ENCODE peak calls at places on chromosomes 13 and 19, in nine cellular contexts. H is GM23338; F is neural progenitor cell; O is ovary; A is heart left ventricle; L is Karpas-422; Q is CD4-positive, CD25-positive, alpha-beta regulatory T cell; N is H9; M is CD4-positive, alpha-beta T cell. I is an unnamed sample.

GRCh38 chr13:30333601-30334000 is 26.2 kb upstream of the KATNAL1 start:
- DNase-seq in A (no peak), O (no peak), N (no peak), F (no peak), L (peak; percentile 96), H (no peak), M (no peak), Q (no peak), I (no peak)

GRCh38 chr13:99605417-99606321 is 104.4 kb downstream of the TM9SF2 start:
- DNase-seq in F (peak; percentile 70), L (peak; percentile 68), H (peak; percentile 75), M (peak; percentile 55), Q (no peak), N (peak; percentile 80), A (no peak), O (peak; percentile 33), I (no peak)

GRCh38 chr13:109281017-109281416 is 505.4 kb downstream of the IRS2 start:
- DNase-seq in N (no peak), O (no peak), H (no peak), A (no peak), Q (no peak), M (no peak), L (no peak), F (no peak), I (no peak)

GRCh38 chr19:2507109-2507508 is 31.2 kb downstream of the GADD45B start:
- DNase-seq in L (peak; percentile 46), N (no peak), A (no peak), O (no peak), M (no peak), H (no peak), Q (peak; percentile 60), F (no peak), I (no peak)

GRCh38 chr13:29500426-29500825 is 95.1 kb downstream of the SLC7A1 start:
- DNase-seq in F (no peak), N (no peak), M (no peak), O (no peak), Q (no peak), L (peak; percentile 77), A (no peak), H (no peak), I (no peak)

GRCh38 chr19:16660763-16661479 is at the start of gene TMEM38A:
- DNase-seq in Q (peak; percentile 22), O (peak; percentile 55), F (peak; percentile 63), M (peak; percentile 45), N (peak; percentile 47), A (peak; percentile 81), L (peak; percentile 62), H (peak; percentile 54), I (no peak)

GRCh38 chr13:83215627-83216026 is 666.6 kb downstream of the SLITRK1 start:
- DNase-seq in H (no peak), M (no peak), Q (no peak), O (no peak), L (no peak), N (no peak), F (no peak), A (no peak), I (no peak)

GRCh38 chr13:93180376-93180966 is 46.1 kb upstream of the GPC6 start:
- DNase-seq in H (no peak), F (no peak), A (no peak), N (no peak), Q (no peak), O (no peak), L (no peak), M (no peak), I (no peak)

GRCh38 chr19:35451278-35452096 is 3.4 kb downstream of the FFAR2 start:
- DNase-seq in Q (no peak), O (no peak), M (no peak), N (no peak), H (no peak), F (no peak), A (no peak), L (peak; percentile 60), I (no peak)

GRCh38 chr13:73633817-73634449 is 500.3 kb downstream of the KLF12 start:
- DNase-seq in N (peak; percentile 48), H (peak; percentile 34), A (no peak), F (no peak), L (no peak), M (no peak), Q (no peak), O (no peak), I (no peak)

GRCh38 chr19:57560049-57560491 is 407 bp upstream of the ZNF550 start:
- DNase-seq in O (no peak), M (no peak), L (no peak), F (no peak), Q (no peak), N (no peak), H (no peak), A (peak; percentile 64), I (no peak)

GRCh38 chr13:39196957-39197644 is 158.8 kb downstream of the NHLRC3 start:
- DNase-seq in N (no peak), M (no peak), Q (no peak), F (no peak), O (no peak), H (no peak), L (no peak), A (no peak), I (no peak)

GRCh38 chr19:45187421-45188100 is 9.0 kb downstream of the BLOC1S3 start:
- DNase-seq in F (peak; percentile 77), Q (peak; percentile 65), M (no peak), L (peak; percentile 85), O (no peak), H (peak; percentile 93), N (peak; percentile 63), A (peak; percentile 35), I (no peak)

GRCh38 chr19:10433131-10433536 is 12.8 kb downstream of the PDE4A start:
- DNase-seq in Q (no peak), L (no peak), A (no peak), N (no peak), H (no peak), F (no peak), O (no peak), M (no peak), I (no peak)

GRCh38 chr13:98352226-98352625 is 175.2 kb upstream of the RNF113B start:
- DNase-seq in A (no peak), N (no peak), L (no peak), F (no peak), H (no peak), M (no peak), Q (no peak), O (no peak), I (no peak)

GRCh38 chr19:46080561-46080960 is 39.8 kb upstream of the IGFL4 start:
- DNase-seq in L (no peak), F (no peak), N (no peak), H (no peak), O (no peak), Q (no peak), M (no peak), A (no peak), I (no peak)

GRCh38 chr19:35038623-35039512 is 2.7 kb upstream of the HPN start:
- DNase-seq in M (no peak), A (no peak), N (no peak), Q (no peak), O (no peak), H (no peak), F (no peak), L (no peak), I (no peak)

GRCh38 chr13:27524981-27525975 is 74.9 kb upstream of the MTIF3 start:
- DNase-seq in O (no peak), N (no peak), F (no peak), A (no peak), M (no peak), H (no peak), L (no peak), Q (no peak), I (no peak)
- H3K27ac ChIP-seq in O (no peak overlapping the region), N (no peak overlapping the region), F (no peak overlapping the region), A (no peak overlapping the region), M (no peak overlapping the region), H (no peak overlapping the region), L (no peak overlapping the region), Q (no peak overlapping the region), I (no peak overlapping the region)

DNA sequence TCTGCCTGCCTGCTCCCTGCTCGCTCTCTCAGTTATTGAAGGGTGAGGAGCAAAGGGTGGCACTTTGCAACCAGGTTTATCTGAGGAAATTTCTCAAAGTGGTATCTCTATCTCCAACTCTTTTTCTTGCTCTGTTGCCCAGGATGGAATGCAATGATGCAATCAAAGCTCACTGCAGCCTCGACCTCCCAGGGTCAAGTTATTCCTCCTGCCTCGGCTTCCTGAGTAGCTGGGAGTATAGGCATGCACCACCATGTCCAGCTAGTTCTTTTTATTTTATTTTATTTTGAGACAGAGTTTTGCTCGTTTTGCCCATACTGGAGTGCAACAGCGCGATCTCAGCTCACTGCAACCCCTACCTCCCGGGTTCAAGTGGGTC is 4.9 kb downstream of the ACTMAP start:
- DNase-seq in H (no peak), N (no peak), Q (no peak), A (no peak), L (no peak), F (no peak), M (no peak), O (no peak), I (no peak)
- H3K27ac ChIP-seq in H (peak overlapping the region; percentile 86), N (no peak overlapping the region), Q (no peak overlapping the region), A (no peak overlapping the region), L (no peak overlapping the region), F (no peak overlapping the region), M (no peak overlapping the region), O (no peak overlapping the region), I (no peak overlapping the region)

DNA sequence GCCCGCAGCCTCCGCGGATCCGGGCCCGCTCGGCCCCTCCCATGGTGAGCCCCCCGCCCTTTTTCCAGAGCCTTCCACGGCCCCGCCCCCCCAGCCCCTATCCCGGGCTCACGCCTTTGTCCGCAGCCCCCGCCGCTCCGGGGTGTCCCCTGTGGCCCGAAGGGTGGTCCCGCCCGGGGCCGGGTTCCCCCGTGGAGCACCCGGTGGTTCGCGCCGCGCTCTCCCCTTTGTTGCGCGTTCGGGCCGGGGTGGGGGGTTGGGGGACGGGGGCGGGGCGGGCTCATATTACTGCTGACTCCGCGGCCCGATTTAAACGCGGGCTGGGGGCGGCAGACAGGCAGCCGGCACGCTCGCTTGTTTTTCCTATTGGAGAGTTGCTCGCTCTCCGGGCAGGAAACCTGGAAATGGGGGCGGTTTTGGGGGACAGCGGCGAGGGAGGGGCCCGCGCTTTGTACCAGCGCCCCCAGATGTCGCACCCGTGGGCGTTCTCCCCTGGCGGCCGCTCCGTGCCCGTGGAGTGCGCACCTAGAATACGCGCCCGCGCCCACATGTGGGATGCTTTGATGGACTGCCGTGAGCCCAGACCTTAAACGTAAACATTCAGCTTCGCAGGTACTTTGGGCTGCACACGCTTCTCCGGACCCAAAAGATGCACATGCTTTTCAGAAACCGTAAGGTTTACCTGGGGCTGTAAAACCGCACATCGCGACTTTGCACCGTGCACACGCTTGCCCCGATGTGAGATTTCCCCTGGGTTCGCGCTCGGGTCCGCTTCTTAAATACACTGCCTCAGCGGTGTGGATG is 699 bp downstream of the PTOV1 start:
- DNase-seq in N (peak; percentile 82), A (no peak), O (peak; percentile 58), L (peak; percentile 86), F (peak; percentile 88), Q (no peak), H (peak; percentile 87), M (peak; percentile 47), I (no peak)
- H3K27ac ChIP-seq in N (no peak overlapping the region), A (peak overlapping the region; percentile 100), O (peak overlapping the region; percentile 97), L (peak overlapping the region; percentile 70), F (peak overlapping the region; percentile 98), Q (peak overlapping the region; percentile 27), H (peak overlapping the region; percentile 72), M (no peak overlapping the region), I (peak overlapping the region; percentile 100)

DNA sequence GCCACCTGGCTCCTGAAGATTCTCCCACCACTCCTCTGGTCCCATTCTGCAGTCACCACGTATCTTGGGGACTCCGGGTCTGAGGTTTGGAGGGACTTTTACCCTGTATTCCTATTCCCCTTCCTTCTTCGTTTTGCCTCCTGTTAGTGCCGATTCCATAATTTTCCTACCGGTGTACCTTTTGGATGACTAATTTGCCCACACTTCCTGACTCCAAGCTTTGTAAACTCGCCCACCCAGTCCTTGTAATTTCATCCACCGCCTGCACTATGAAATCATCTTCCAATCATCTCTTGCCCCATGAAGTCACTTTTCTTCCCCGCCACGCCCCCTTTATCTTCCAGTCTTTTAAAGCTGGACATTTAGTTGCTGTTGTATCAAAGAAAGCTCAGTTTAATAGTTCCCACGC is 572 bp downstream of the UCHL3 start:
- DNase-seq in L (peak; percentile 61), Q (no peak), A (no peak), O (no peak), M (no peak), N (no peak), H (peak; percentile 23), F (peak; percentile 10), I (no peak)
- H3K27ac ChIP-seq in L (peak overlapping the region; percentile 39), Q (peak overlapping the region; percentile 80), A (no peak overlapping the region), O (no peak overlapping the region), M (peak overlapping the region; percentile 76), N (no peak overlapping the region), H (no peak overlapping the region), F (no peak overlapping the region), I (peak overlapping the region; percentile 86)

I was measured in caudate nucleus.